ENCODE peak calls at places on chromosomes 12 and 14, in seven cellular contexts. C is CD4-positive, alpha-beta T cell; K is cardiac fibroblast; P is AG09319; L is neural crest cell; V is mucosa of descending colon; Q is IMR-90. F is an unnamed sample.

GRCh38 chr14:35044939-35045797 is 904 bp upstream of the FAM177A1 start:
- DNase-seq in C (no peak), K (peak), P (no peak), L (no peak), V (no peak), Q (peak), F (peak)

GRCh38 chr12:104569348-104570173 is 112.8 kb downstream of the CHST11 start:
- DNase-seq in C (peak), K (no peak), P (no peak), L (no peak), V (peak), Q (no peak), F (peak)

GRCh38 chr12:40287369-40287975 is 62.7 kb downstream of the LRRK2 start:
- DNase-seq in C (no peak), K (no peak), P (no peak), L (no peak), V (no peak), Q (no peak), F (no peak)

GRCh38 chr14:67551940-67552339 is 18.9 kb downstream of the PLEKHH1 start:
- DNase-seq in C (no peak), K (no peak), P (no peak), L (no peak), V (no peak), Q (no peak), F (no peak)

GRCh38 chr14:77043177-77043983 is 14.9 kb upstream of the IRF2BPL start:
- DNase-seq in C (no peak), K (peak), P (peak), L (no peak), V (peak), Q (peak), F (no peak)

GRCh38 chr14:99854831-99855230 is 61.6 kb downstream of the EML1 start:
- DNase-seq in C (no peak), K (no peak), P (no peak), L (no peak), V (no peak), Q (no peak), F (no peak)

GRCh38 chr12:92340441-92341332 is 195.0 kb upstream of the BTG1 start:
- DNase-seq in C (no peak), K (no peak), P (no peak), L (no peak), V (no peak), Q (no peak), F (no peak)

GRCh38 chr14:34051966-34052657 is 101.2 kb upstream of the EGLN3 start:
- DNase-seq in C (no peak), K (peak), P (no peak), L (no peak), V (no peak), Q (no peak), F (no peak)

GRCh38 chr12:67452119-67452805 is 183.1 kb downstream of the CAND1 start:
- DNase-seq in C (no peak), K (no peak), P (no peak), L (no peak), V (no peak), Q (no peak), F (peak)

GRCh38 chr12:54270345-54270744 is 9.6 kb downstream of the CBX5 start:
- DNase-seq in C (no peak), K (no peak), P (no peak), L (no peak), V (no peak), Q (no peak), F (no peak)

GRCh38 chr14:99035712-99036593 is 236.0 kb downstream of the BCL11B start:
- DNase-seq in C (no peak), K (peak), P (peak), L (no peak), V (peak), Q (peak), F (no peak)

GRCh38 chr12:10562306-10562933 is 51.0 kb downstream of the MAGOHB start:
- DNase-seq in C (no peak), K (peak), P (no peak), L (peak), V (no peak), Q (peak), F (peak)

GRCh38 chr14:68685419-68686211 is 107.3 kb downstream of the ZFP36L1 start:
- DNase-seq in C (peak), K (peak), P (no peak), L (no peak), V (peak), Q (peak), F (peak)

GRCh38 chr12:95553202-95553943 is 2.1 kb upstream of the USP44 start:
- DNase-seq in C (no peak), K (no peak), P (no peak), L (no peak), V (no peak), Q (no peak), F (no peak)

GRCh38 chr14:49594347-49595089 is 4.2 kb upstream of the LRR1 start:
- DNase-seq in C (no peak), K (peak), P (no peak), L (no peak), V (no peak), Q (peak), F (peak)

GRCh38 chr14:101496779-101497420 is 64.4 kb upstream of the DIO3 start:
- DNase-seq in C (no peak), K (no peak), P (no peak), L (no peak), V (no peak), Q (no peak), F (no peak)

GRCh38 chr14:88422919-88423318 is 37.5 kb downstream of the SPATA7 start:
- DNase-seq in C (no peak), K (peak), P (peak), L (no peak), V (no peak), Q (peak), F (no peak)

GRCh38 chr12:119423285-119423684 is 88.8 kb downstream of the CCDC60 start:
- DNase-seq in C (no peak), K (no peak), P (no peak), L (no peak), V (no peak), Q (no peak), F (no peak)

GRCh38 chr14:50064993-50065392 is 51.4 kb downstream of the VCPKMT start:
- DNase-seq in C (peak), K (peak), P (no peak), L (no peak), V (no peak), Q (no peak), F (peak)

GRCh38 chr14:67311868-67312267 is 47.7 kb downstream of the ATP6V1D start:
- DNase-seq in C (no peak), K (no peak), P (no peak), L (no peak), V (no peak), Q (no peak), F (no peak)

GRCh38 chr14:37094502-37094901 is 77.9 kb downstream of the SLC25A21 start:
- DNase-seq in C (no peak), K (no peak), P (no peak), L (no peak), V (no peak), Q (no peak), F (no peak)

GRCh38 chr12:66751432-66752113 is 72.7 kb upstream of the GRIP1 start:
- DNase-seq in C (no peak), K (no peak), P (no peak), L (no peak), V (no peak), Q (no peak), F (no peak)

GRCh38 chr12:113070117-113070906 is 13.8 kb downstream of the DTX1 start:
- DNase-seq in C (peak), K (no peak), P (no peak), L (no peak), V (peak), Q (no peak), F (peak)

GRCh38 chr12:57085999-57086950 is 2.6 kb upstream of the NAB2 start:
- DNase-seq in C (peak), K (peak), P (no peak), L (no peak), V (no peak), Q (peak), F (peak)

GRCh38 chr14:34733245-34733644 is 18.9 kb upstream of the CFL2 start:
- DNase-seq in C (no peak), K (peak), P (no peak), L (no peak), V (no peak), Q (peak), F (no peak)

GRCh38 chr14:76908834-76909233 is 82.6 kb downstream of the LRRC74A start:
- DNase-seq in C (peak), K (no peak), P (no peak), L (no peak), V (no peak), Q (no peak), F (peak)

GRCh38 chr14:55103005-55103640 is 25.9 kb upstream of the LGALS3 start:
- DNase-seq in C (peak), K (peak), P (peak), L (no peak), V (peak), Q (peak), F (no peak)

GRCh38 chr12:29944269-29945000 is 160.7 kb upstream of the TMTC1 start:
- DNase-seq in C (no peak), K (peak), P (no peak), L (no peak), V (no peak), Q (no peak), F (no peak)

GRCh38 chr12:132506730-132507538 is 17.0 kb downstream of the FBRSL1 start:
- DNase-seq in C (peak), K (peak), P (peak), L (peak), V (peak), Q (peak), F (peak)

GRCh38 chr12:52278931-52279682 is 4.7 kb downstream of the KRT86 start:
- DNase-seq in C (peak), K (peak), P (peak), L (peak), V (peak), Q (peak), F (peak)

GRCh38 chr12:43316506-43316905 is 235.5 kb downstream of the ADAMTS20 start:
- DNase-seq in C (no peak), K (peak), P (no peak), L (no peak), V (no peak), Q (peak), F (no peak)

GRCh38 chr12:104668274-104668718 is 211.5 kb downstream of the CHST11 start:
- DNase-seq in C (no peak), K (no peak), P (no peak), L (no peak), V (no peak), Q (peak), F (no peak)

GRCh38 chr14:71397371-71397770 is 490.1 kb downstream of the PCNX1 start:
- DNase-seq in C (no peak), K (no peak), P (peak), L (no peak), V (no peak), Q (no peak), F (no peak)

GRCh38 chr12:48716168-48716492 is 377 bp downstream of the CCNT1 start:
- DNase-seq in C (no peak), K (no peak), P (no peak), L (no peak), V (no peak), Q (no peak), F (no peak)

GRCh38 chr12:104340917-104341611 is 37.5 kb downstream of the EID3 start:
- DNase-seq in C (no peak), K (no peak), P (no peak), L (no peak), V (no peak), Q (no peak), F (no peak)

DNA sequence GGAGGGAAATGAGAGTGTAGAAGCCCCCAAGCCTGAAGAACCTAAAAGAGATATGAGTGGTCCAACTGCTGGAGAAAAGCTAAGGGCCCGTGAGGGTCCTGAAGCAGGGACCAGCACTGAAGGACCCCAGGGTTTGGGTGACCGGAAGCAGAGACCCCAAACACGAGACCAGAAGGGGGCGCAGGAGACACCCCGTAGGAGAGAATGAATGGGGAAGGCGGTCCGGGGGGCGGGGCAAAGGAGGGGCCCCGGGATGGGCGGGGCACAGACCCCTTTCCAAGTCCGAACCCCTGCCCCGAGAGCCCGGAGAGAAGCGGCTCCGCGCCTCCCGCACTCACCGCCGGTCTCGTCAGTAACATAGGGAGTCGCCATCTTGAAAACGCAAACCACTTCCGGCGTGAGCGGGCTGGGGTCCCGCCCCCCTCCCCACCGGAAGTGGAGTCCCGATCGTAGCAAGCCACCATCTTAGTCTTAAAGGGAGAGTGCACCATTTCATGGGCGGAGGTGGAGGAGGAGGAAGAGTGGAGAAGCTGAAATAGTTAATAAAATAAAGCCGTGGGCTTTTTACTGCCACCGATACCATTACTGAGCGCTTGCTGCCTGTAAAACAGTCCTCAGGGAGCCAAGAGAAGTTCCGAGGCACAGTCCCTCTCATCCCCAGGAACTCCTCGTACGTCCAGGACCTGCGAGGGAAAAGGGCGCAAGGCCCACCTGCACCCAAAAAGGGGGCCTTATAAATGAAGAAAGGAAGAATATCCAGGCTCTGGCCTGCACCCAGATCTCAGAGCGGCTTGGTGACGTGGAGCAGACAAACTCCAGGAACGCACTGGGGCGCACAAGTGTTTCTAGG is 731 bp downstream of the PYM1 start:
- DNase-seq in C (peak), K (peak), P (peak), L (peak), V (peak), Q (peak), F (peak)
- TF ChIP-seq CTCF in C (peak), K (peak), P (peak), L (peak), V (peak), Q (peak), F (peak)

DNA sequence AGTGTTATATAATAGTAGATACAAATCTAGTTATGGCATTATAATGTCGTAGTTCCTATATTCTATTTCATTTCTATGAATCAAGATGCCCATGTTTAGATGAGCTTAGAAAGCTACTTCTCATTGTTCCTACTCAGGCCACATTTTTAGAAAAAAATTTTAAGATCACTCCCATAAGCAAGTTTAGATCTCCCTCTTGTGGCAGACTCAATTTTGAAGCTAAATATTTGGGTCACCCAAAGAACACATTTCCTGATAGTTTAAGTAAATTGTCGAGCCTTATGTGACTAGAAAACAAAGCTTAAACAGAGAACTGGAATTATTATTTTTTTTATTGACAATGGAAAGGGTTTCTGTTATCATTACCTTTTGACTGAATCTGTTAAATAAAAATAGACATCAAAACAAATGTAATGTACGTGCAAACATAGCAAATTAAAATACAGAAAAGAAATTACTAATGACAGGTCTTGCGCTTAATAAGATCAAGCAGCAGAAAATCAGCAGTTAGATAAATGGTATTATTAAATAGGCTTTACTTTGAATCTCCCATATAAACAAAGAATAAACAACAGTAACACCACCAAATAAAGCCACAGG is 180.2 kb downstream of the ACSS3 start:
- DNase-seq in C (no peak), K (peak), P (peak), L (no peak), V (no peak), Q (peak), F (no peak)
- TF ChIP-seq CTCF in C (no peak), K (peak), P (peak), L (peak), V (no peak), Q (peak), F (no peak)

GRCh38 chr12:122869207-122869973 is 26.5 kb downstream of the VPS37B start:
- DNase-seq in C (no peak), K (no peak), P (no peak), L (no peak), V (peak), Q (no peak), F (no peak)

GRCh38 chr12:122868471-122869177 is 27.3 kb downstream of the VPS37B start:
- DNase-seq in C (no peak), K (no peak), P (no peak), L (no peak), V (peak), Q (no peak), F (no peak)

GRCh38 chr12:122866950-122867607 is 28.8 kb downstream of the VPS37B start:
- DNase-seq in C (no peak), K (no peak), P (no peak), L (no peak), V (peak), Q (no peak), F (peak)

GRCh38 chr12:122866379-122866778 is 29.5 kb downstream of the VPS37B start:
- DNase-seq in C (no peak), K (no peak), P (no peak), L (no peak), V (peak), Q (no peak), F (no peak)

GRCh38 chr12:122867701-122868461 is 28.0 kb downstream of the VPS37B start:
- DNase-seq in C (no peak), K (no peak), P (no peak), L (no peak), V (peak), Q (no peak), F (no peak)
- TF ChIP-seq CTCF in C (no peak), K (no peak), P (no peak), L (peak), V (peak), Q (peak), F (no peak)

DNA sequence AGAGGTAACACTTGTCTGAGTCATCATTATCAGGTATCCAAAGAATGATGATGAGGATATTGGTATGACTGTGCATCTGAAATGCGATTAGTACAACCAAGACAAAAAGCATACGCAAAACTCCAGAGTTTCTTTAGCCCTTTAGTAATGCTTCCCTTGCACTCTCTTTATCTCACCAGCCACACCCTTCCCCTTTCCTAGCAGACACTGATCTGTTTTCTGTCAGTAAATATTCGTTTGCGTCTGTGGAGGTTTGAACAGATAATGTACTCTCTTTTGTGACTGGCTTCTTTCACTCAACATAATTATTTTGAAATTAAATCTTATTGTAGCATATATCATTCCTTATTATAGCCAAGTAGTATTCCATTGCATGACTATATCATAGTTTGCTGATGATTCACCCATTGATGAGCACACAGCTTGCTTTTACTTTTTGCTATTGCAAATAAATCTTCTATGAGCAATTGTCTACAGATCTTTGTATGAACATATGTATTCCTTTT is 775.7 kb downstream of the SLC6A15 start:
- DNase-seq in C (no peak), K (peak), P (no peak), L (no peak), V (no peak), Q (peak), F (no peak)
- TF ChIP-seq CTCF in C (no peak), K (no peak), P (no peak), L (no peak), V (no peak), Q (no peak), F (no peak)

GRCh38 chr14:80958258-80958657 is 2.8 kb downstream of the TSHR start:
- DNase-seq in C (no peak), K (no peak), P (no peak), L (no peak), V (no peak), Q (no peak), F (no peak)
- TF ChIP-seq CTCF in C (no peak), K (no peak), P (no peak), L (no peak), V (no peak), Q (no peak), F (no peak)

DNA sequence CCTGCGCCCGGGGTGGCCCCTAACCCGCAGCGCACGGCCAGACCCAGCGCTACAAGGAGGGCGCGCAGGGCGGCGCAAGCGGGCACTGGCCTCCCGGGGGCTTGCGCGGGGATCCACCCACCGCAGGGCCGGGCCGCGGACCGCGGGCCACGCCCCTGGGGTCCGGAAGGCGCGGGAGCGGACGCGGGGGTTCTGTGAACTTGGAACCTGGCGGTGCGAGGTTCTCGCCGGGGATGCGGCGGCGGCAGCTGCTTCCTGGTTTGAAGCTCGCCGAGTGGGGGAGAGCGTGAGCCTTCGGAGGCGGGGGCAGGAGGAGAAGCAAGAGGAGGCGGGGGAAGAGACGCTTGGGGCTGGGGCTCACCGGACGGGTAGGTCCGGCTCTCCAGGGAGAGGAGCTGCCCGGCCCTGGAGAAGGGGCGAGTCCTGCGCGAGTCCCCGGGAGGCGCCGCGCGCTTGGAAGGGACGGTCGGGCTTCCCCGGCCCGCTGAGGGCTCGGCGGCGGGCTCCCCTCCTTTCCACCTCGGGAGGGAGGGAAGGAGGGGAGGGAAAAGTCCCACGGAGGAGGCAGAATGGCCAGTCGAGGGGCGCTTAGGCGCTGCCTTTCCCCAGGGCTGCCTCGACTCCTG is at the start of gene PRKCH:
- DNase-seq in C (peak), K (peak), P (no peak), L (peak), V (peak), Q (peak), F (peak)
- TF ChIP-seq CTCF in C (peak), K (peak), P (no peak), L (no peak), V (no peak), Q (no peak), F (no peak)

DNA sequence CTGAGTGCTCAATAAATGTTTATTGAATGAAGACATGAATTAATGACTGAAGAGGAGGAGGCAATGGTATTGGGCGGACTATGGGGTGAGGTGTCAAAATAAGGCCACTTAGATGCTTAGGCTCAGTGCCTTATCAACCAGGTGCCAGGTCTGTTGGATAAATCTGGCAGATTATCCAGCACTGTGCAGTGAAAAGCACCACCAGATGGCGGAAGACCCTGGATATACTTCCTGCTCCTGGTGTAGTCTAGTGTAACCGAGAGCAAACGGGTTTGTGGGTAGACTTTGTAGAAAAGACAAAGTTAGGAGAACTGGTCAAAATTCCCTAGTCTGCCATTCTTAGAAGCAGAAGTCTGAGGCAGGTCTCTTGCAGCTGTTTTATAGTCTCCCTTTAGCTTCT is 306.3 kb downstream of the ATP23 start:
- DNase-seq in C (no peak), K (no peak), P (no peak), L (no peak), V (no peak), Q (no peak), F (no peak)
- TF ChIP-seq CTCF in C (no peak), K (no peak), P (no peak), L (no peak), V (no peak), Q (peak), F (no peak)

F was measured in GM20000.